ENCODE peak calls at places on chromosome 1, in eight cellular contexts. P is fibroblast of lung; H is Panc1; E is ovary; X is CD4-positive, alpha-beta T cell; G is stimulated activated CD4-positive, alpha-beta T cell treated with anti-CD3 and anti-CD28 coated beads, TNF-alpha, amount 100 ng/mL, for 4 hours; Z is hippocampal formation; D is GM23338. A is an unnamed sample.

GRCh38 chr1:220353229-220354012 is 81.2 kb upstream of the RAB3GAP2 start:
- DNase-seq in X (no peak), H (no peak), G (no peak), P (no peak), Z (no peak), D (peak; percentile 81), E (no peak), A (no peak)

GRCh38 chr1:246450485-246451251 is 56.4 kb downstream of the SMYD3 start:
- DNase-seq in P (peak; percentile 37), E (no peak), Z (peak; percentile 42), H (peak; percentile 7), D (peak; percentile 56), X (no peak), G (no peak), A (peak; percentile 12)

GRCh38 chr1:53476579-53476978 is 17.4 kb downstream of the DMRTB1 start:
- DNase-seq in E (no peak), Z (no peak), D (no peak), P (no peak), H (no peak), X (no peak), G (no peak), A (no peak)

GRCh38 chr1:2556277-2557145 is at the start of gene TNFRSF14:
- DNase-seq in X (peak; percentile 62), G (peak; percentile 58), Z (peak; percentile 24), P (peak; percentile 24), D (no peak), H (no peak), E (peak; percentile 61), A (no peak)

GRCh38 chr1:96979287-96979686 is 257.7 kb downstream of the PTBP2 start:
- DNase-seq in E (no peak), X (no peak), P (peak; percentile 20), Z (no peak), H (no peak), D (no peak), G (no peak), A (no peak)

GRCh38 chr1:116667577-116668105 is at the start of gene IGSF3:
- DNase-seq in Z (no peak), G (peak; percentile 14), E (peak; percentile 25), X (no peak), D (peak; percentile 89), H (no peak), P (peak; percentile 47), A (no peak)

GRCh38 chr1:15337656-15338402 is 71.9 kb upstream of the EFHD2 start:
- DNase-seq in D (no peak), E (no peak), G (no peak), Z (no peak), X (no peak), P (peak; percentile 91), H (peak; percentile 52), A (peak; percentile 70)

GRCh38 chr1:64882574-64883255 is 83.6 kb downstream of the JAK1 start:
- DNase-seq in X (no peak), Z (no peak), G (no peak), D (no peak), H (no peak), P (no peak), E (no peak), A (no peak)

GRCh38 chr1:77514871-77515776 is 167.3 kb downstream of the ZZZ3 start:
- DNase-seq in G (no peak), E (peak; percentile 44), X (no peak), P (peak; percentile 71), D (peak; percentile 83), Z (peak; percentile 64), H (no peak), A (peak; percentile 24)

GRCh38 chr1:2251363-2251762 is 23.2 kb downstream of the SKI start:
- DNase-seq in G (no peak), E (no peak), D (no peak), Z (no peak), X (no peak), H (no peak), P (no peak), A (no peak)

GRCh38 chr1:150615346-150616201 is 13.8 kb downstream of the ENSA start:
- DNase-seq in H (no peak), P (peak; percentile 19), Z (no peak), G (no peak), D (no peak), X (no peak), E (no peak), A (no peak)

GRCh38 chr1:17605582-17606344 is 66.3 kb downstream of the ARHGEF10L start:
- DNase-seq in G (no peak), H (no peak), E (peak; percentile 37), X (no peak), P (no peak), D (no peak), Z (no peak), A (no peak)

GRCh38 chr1:47232187-47232874 is at the start of gene TAL1:
- DNase-seq in X (no peak), Z (no peak), D (peak; percentile 79), P (no peak), G (no peak), E (no peak), H (no peak), A (no peak)